ENCODE peak calls at places on chromosomes 11 and 22, in six cellular contexts. One of them, this sample, is unnamed.

GRCh38 chr11:6238902-6239301 is at the start of gene CNGA4:
- DNase-seq in GM12892: no peak
- DNase-seq in spleen: no peak
- DNase-seq in breast epithelium: no peak
- DNase-seq in transverse colon: no peak
- DNase-seq in GM23338: no peak
- DNase-seq in this sample: no peak

GRCh38 chr11:124152770-124153407 is 30.3 kb upstream of the OR10D3 start:
- DNase-seq in transverse colon: no peak
- DNase-seq in GM12892: no peak
- DNase-seq in GM23338: no peak
- DNase-seq in breast epithelium: no peak
- DNase-seq in spleen: no peak
- DNase-seq in this sample: no peak

GRCh38 chr11:19524171-19524671 is 188.4 kb upstream of the NAV2 start:
- DNase-seq in breast epithelium: no peak
- DNase-seq in spleen: no peak
- DNase-seq in GM12892: no peak
- DNase-seq in GM23338: no peak
- DNase-seq in transverse colon: no peak
- DNase-seq in this sample: no peak

GRCh38 chr11:118476676-118477075 is 40.4 kb downstream of the KMT2A start:
- DNase-seq in spleen: no peak
- DNase-seq in breast epithelium: no peak
- DNase-seq in transverse colon: no peak
- DNase-seq in GM12892: no peak
- DNase-seq in GM23338: no peak
- DNase-seq in this sample: no peak

GRCh38 chr11:46065681-46066080 is 55.6 kb downstream of the PHF21A start:
- DNase-seq in GM12892: no peak
- DNase-seq in transverse colon: no peak
- DNase-seq in breast epithelium: no peak
- DNase-seq in spleen: no peak
- DNase-seq in GM23338: no peak
- DNase-seq in this sample: no peak

GRCh38 chr11:73274722-73275380 is 2.7 kb downstream of the P2RY6 start:
- DNase-seq in transverse colon: no peak
- DNase-seq in GM12892: no peak
- DNase-seq in breast epithelium: no peak
- DNase-seq in spleen: no peak
- DNase-seq in GM23338: no peak
- DNase-seq in this sample: no peak

GRCh38 chr22:30654361-30654760 is 13.3 kb downstream of the DUSP18 start:
- DNase-seq in transverse colon: no peak
- DNase-seq in spleen: no peak
- DNase-seq in GM12892: no peak
- DNase-seq in GM23338: no peak
- DNase-seq in breast epithelium: no peak
- DNase-seq in this sample: no peak

GRCh38 chr11:19380375-19380774 is 139.6 kb upstream of the E2F8 start:
- DNase-seq in transverse colon: no peak
- DNase-seq in GM12892: no peak
- DNase-seq in spleen: no peak
- DNase-seq in breast epithelium: no peak
- DNase-seq in GM23338: no peak
- DNase-seq in this sample: no peak

GRCh38 chr11:76707293-76707825 is 36.8 kb upstream of the LRRC32 start:
- DNase-seq in GM23338: no peak
- DNase-seq in GM12892: no peak
- DNase-seq in spleen: no peak
- DNase-seq in breast epithelium: no peak
- DNase-seq in transverse colon: no peak
- DNase-seq in this sample: no peak

GRCh38 chr22:36763576-36763975 is 12.3 kb downstream of the IFT27 start:
- DNase-seq in GM12892: no peak
- DNase-seq in breast epithelium: peak; percentile 46
- DNase-seq in spleen: peak; percentile 33
- DNase-seq in GM23338: no peak
- DNase-seq in transverse colon: no peak
- DNase-seq in this sample: no peak

GRCh38 chr11:121651267-121651625 is 198.5 kb upstream of the SORL1-AS1 start:
- DNase-seq in spleen: no peak
- DNase-seq in GM12892: no peak
- DNase-seq in GM23338: no peak
- DNase-seq in transverse colon: no peak
- DNase-seq in breast epithelium: no peak
- DNase-seq in this sample: no peak

GRCh38 chr22:34800265-34800664 is 265.7 kb upstream of the ISX start:
- DNase-seq in breast epithelium: no peak
- DNase-seq in transverse colon: no peak
- DNase-seq in GM23338: no peak
- DNase-seq in GM12892: no peak
- DNase-seq in spleen: no peak
- DNase-seq in this sample: no peak

GRCh38 chr22:46676479-46676878 is 56.3 kb downstream of the GRAMD4 start:
- DNase-seq in spleen: no peak
- DNase-seq in breast epithelium: no peak
- DNase-seq in transverse colon: no peak
- DNase-seq in GM12892: no peak
- DNase-seq in GM23338: no peak
- DNase-seq in this sample: no peak

GRCh38 chr22:32175751-32176644 is 16.9 kb upstream of the C22orf42 start:
- DNase-seq in GM12892: no peak
- DNase-seq in GM23338: peak; percentile 76
- DNase-seq in transverse colon: no peak
- DNase-seq in breast epithelium: no peak
- DNase-seq in spleen: no peak
- DNase-seq in this sample: no peak

GRCh38 chr11:94650756-94651155 is 83.6 kb downstream of the PIWIL4 start:
- DNase-seq in GM12892: no peak
- DNase-seq in breast epithelium: no peak
- DNase-seq in spleen: no peak
- DNase-seq in transverse colon: peak; percentile 17
- DNase-seq in GM23338: no peak
- DNase-seq in this sample: no peak

GRCh38 chr11:15668718-15669117 is 554.0 kb downstream of the INSC start:
- DNase-seq in breast epithelium: no peak
- DNase-seq in spleen: no peak
- DNase-seq in GM12892: no peak
- DNase-seq in transverse colon: no peak
- DNase-seq in GM23338: no peak
- DNase-seq in this sample: no peak

GRCh38 chr22:20953668-20954500 is 13.2 kb upstream of the AIFM3 start:
- DNase-seq in breast epithelium: no peak
- DNase-seq in transverse colon: no peak
- DNase-seq in spleen: no peak
- DNase-seq in GM23338: no peak
- DNase-seq in GM12892: no peak
- DNase-seq in this sample: no peak

GRCh38 chr11:65290448-65291165 is 24.1 kb upstream of the CDC42EP2 start:
- DNase-seq in breast epithelium: no peak
- DNase-seq in GM12892: no peak
- DNase-seq in GM23338: no peak
- DNase-seq in transverse colon: peak; percentile 84
- DNase-seq in spleen: peak; percentile 87
- DNase-seq in this sample: no peak

GRCh38 chr11:75270896-75271415 is 30.4 kb downstream of the TPBGL start:
- DNase-seq in GM23338: peak; percentile 54
- DNase-seq in GM12892: no peak
- DNase-seq in spleen: peak; percentile 56
- DNase-seq in transverse colon: peak; percentile 6
- DNase-seq in breast epithelium: no peak
- DNase-seq in this sample: no peak

GRCh38 chr11:107387666-107388065 is 70.0 kb downstream of the CWF19L2 start:
- DNase-seq in breast epithelium: no peak
- DNase-seq in spleen: no peak
- DNase-seq in GM23338: no peak
- DNase-seq in transverse colon: no peak
- DNase-seq in GM12892: no peak
- DNase-seq in this sample: no peak

DNA sequence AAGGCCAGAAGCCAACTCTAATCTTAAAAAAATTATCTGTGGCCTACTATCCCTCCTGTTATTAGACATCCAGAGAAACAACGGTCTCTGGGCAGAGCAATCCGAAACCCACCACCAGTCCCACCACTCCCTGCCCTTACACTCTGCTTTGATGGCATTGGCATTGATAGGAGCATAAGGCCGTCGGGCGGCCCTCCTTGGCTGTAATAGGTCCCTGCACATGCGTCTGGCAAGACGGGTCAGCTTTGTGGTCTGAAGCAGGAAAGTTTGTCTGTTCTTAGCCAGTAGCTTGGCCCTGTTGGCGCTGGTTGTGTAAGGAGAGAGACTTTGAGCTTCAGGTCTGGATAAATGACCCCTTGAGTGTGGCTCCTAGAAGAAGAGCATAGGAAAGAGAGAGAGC is 3.8 kb upstream of the TUT1 start:
- DNase-seq in GM12892: no peak
- DNase-seq in spleen: no peak
- DNase-seq in GM23338: no peak
- DNase-seq in breast epithelium: no peak
- DNase-seq in transverse colon: no peak
- DNase-seq in this sample: no peak
- TF ChIP-seq POLR2AphosphoS5 in GM12892: no peak
- TF ChIP-seq POLR2AphosphoS5 in spleen: no peak
- TF ChIP-seq POLR2AphosphoS5 in GM23338: no peak
- TF ChIP-seq POLR2AphosphoS5 in breast epithelium: no peak
- TF ChIP-seq POLR2AphosphoS5 in transverse colon: no peak
- TF ChIP-seq POLR2AphosphoS5 in this sample: no peak

DNA sequence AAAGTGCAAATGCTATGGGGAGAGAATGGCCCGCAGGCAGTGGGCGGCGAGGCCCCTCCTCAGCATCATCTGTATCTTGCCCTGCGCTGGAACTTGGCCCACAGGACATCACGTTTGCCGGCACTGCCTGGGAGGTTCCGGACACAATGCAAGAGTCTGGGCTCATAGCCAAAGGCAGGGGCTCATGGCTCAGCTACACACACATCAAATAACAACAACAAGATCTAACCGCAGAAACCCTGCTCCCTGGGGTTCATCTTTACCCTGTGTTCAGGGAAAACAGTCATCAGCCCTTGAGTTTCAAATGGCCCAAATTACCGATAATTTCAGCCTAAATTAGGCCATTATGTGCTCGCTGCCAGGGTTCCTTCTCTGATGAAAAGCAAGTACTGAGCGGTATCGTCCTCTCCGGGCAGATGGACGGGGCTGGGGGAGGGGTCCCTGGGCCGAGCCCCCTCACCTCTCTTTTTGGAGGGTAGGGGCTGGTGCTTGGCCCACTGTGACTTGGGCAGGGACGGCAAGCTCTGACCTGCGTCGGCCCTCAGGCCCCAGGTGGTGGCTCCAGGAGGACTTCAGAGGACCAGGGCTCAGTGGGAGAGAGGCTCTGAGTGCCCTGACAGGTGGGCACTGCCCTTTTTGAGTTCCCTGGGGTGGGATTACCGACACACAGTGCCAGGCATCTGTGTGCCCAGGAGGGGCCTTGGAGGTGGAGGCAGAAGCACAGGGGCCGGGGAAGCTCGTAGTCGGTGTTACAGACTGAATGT is 25.0 kb upstream of the GAL start:
- DNase-seq in GM12892: no peak
- DNase-seq in GM23338: no peak
- DNase-seq in transverse colon: peak; percentile 14
- DNase-seq in breast epithelium: peak; percentile 77
- DNase-seq in spleen: peak; percentile 54
- DNase-seq in this sample: no peak
- TF ChIP-seq POLR2AphosphoS5 in GM12892: no peak
- TF ChIP-seq POLR2AphosphoS5 in GM23338: no peak
- TF ChIP-seq POLR2AphosphoS5 in transverse colon: no peak
- TF ChIP-seq POLR2AphosphoS5 in breast epithelium: peak; percentile 44
- TF ChIP-seq POLR2AphosphoS5 in spleen: peak; percentile 12
- TF ChIP-seq POLR2AphosphoS5 in this sample: no peak

GRCh38 chr22:17063372-17064106 is 21.3 kb upstream of the IL17RA start:
- DNase-seq in breast epithelium: no peak
- DNase-seq in GM12892: no peak
- DNase-seq in spleen: no peak
- DNase-seq in transverse colon: no peak
- DNase-seq in GM23338: no peak
- DNase-seq in this sample: no peak
- TF ChIP-seq POLR2AphosphoS5 in breast epithelium: no peak
- TF ChIP-seq POLR2AphosphoS5 in GM12892: no peak
- TF ChIP-seq POLR2AphosphoS5 in spleen: no peak
- TF ChIP-seq POLR2AphosphoS5 in transverse colon: no peak
- TF ChIP-seq POLR2AphosphoS5 in GM23338: no peak
- TF ChIP-seq POLR2AphosphoS5 in this sample: no peak

GRCh38 chr11:83158474-83158786 is 1.5 kb downstream of the PCF11 start:
- DNase-seq in spleen: no peak
- DNase-seq in GM23338: no peak
- DNase-seq in GM12892: no peak
- DNase-seq in breast epithelium: no peak
- DNase-seq in transverse colon: no peak
- DNase-seq in this sample: no peak

GRCh38 chr11:83159901-83160865 is 3.3 kb downstream of the PCF11 start:
- DNase-seq in GM23338: no peak
- DNase-seq in breast epithelium: no peak
- DNase-seq in GM12892: no peak
- DNase-seq in spleen: peak; percentile 17
- DNase-seq in transverse colon: peak; percentile 32
- DNase-seq in this sample: no peak

GRCh38 chr11:83162377-83162776 is 5.4 kb downstream of the PCF11 start:
- DNase-seq in GM23338: no peak
- DNase-seq in breast epithelium: no peak
- DNase-seq in GM12892: no peak
- DNase-seq in spleen: no peak
- DNase-seq in transverse colon: no peak
- DNase-seq in this sample: no peak

GRCh38 chr11:83158965-83159900 is 2.3 kb downstream of the PCF11 start:
- DNase-seq in transverse colon: no peak
- DNase-seq in breast epithelium: no peak
- DNase-seq in GM12892: no peak
- DNase-seq in GM23338: no peak
- DNase-seq in spleen: no peak
- DNase-seq in this sample: no peak

DNA sequence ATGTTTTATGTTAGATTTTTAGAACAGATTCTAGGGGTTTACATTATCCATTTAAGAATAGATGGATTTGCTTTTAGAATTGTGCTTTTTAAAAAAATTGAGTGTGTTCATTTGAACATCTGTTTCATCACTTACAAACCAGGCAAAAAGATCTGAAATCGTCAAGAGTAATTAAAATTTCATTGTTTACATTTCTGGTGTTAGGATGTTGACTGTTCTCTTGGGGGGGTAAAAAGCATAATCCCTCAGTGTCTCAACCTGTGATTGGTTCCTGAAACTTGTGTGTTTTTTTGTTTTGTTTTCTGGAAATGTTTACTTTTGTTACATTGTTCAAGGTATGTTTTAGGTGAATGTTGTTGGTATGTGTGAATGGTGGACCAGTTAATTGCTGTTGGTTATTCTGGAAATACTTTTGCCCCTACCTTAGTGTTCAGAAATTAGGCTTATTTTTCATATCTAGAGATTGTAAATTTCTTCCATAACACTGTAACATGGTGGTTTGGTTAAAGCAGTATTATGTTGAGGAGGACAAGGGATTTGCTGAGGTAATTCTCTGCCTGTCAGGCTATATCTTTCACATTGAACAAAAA is 4.8 kb downstream of the PCF11 start:
- DNase-seq in spleen: no peak
- DNase-seq in transverse colon: no peak
- DNase-seq in GM12892: no peak
- DNase-seq in GM23338: no peak
- DNase-seq in breast epithelium: no peak
- DNase-seq in this sample: no peak
- TF ChIP-seq POLR2AphosphoS5 in spleen: no peak
- TF ChIP-seq POLR2AphosphoS5 in transverse colon: no peak
- TF ChIP-seq POLR2AphosphoS5 in GM12892: no peak
- TF ChIP-seq POLR2AphosphoS5 in GM23338: no peak
- TF ChIP-seq POLR2AphosphoS5 in breast epithelium: no peak
- TF ChIP-seq POLR2AphosphoS5 in this sample: no peak

GRCh38 chr22:38843716-38844660 is at the start of gene NPTXR:
- DNase-seq in spleen: no peak
- DNase-seq in breast epithelium: no peak
- DNase-seq in transverse colon: peak; percentile 36
- DNase-seq in GM12892: no peak
- DNase-seq in GM23338: peak; percentile 69
- DNase-seq in this sample: peak; percentile 51
- TF ChIP-seq POLR2AphosphoS5 in spleen: peak; percentile 66
- TF ChIP-seq POLR2AphosphoS5 in breast epithelium: no peak
- TF ChIP-seq POLR2AphosphoS5 in transverse colon: peak; percentile 31
- TF ChIP-seq POLR2AphosphoS5 in GM12892: no peak
- TF ChIP-seq POLR2AphosphoS5 in GM23338: peak; percentile 37
- TF ChIP-seq POLR2AphosphoS5 in this sample: no peak

This sample was measured in GM12891.